ENCODE peak calls at places on chromosomes 12 and 14, in six cellular contexts. T, N, B, U, D and I are unnamed samples.

GRCh38 chr12:56722832-56723231 is 2.3 kb downstream of the NACA start:
- DNase-seq in T (no peak), N (no peak), B (no peak), U (no peak), D (no peak), I (no peak)

GRCh38 chr14:100547633-100548294 is 39.5 kb downstream of the BEGAIN start:
- DNase-seq in T (no peak), N (no peak), B (peak; percentile 86), U (no peak), D (peak; percentile 85), I (no peak)

GRCh38 chr12:114888458-114888857 is 204.5 kb upstream of the TBX3 start:
- DNase-seq in T (no peak), N (peak; percentile 10), B (no peak), U (no peak), D (no peak), I (no peak)

GRCh38 chr12:72075401-72075800 is 136.8 kb downstream of the TPH2 start:
- DNase-seq in T (no peak), N (no peak), B (no peak), U (no peak), D (no peak), I (no peak)

GRCh38 chr12:108980831-108981618 is 39.8 kb downstream of the SVOP start:
- DNase-seq in T (no peak), N (peak; percentile 2), B (no peak), U (no peak), D (no peak), I (no peak)

GRCh38 chr12:6372403-6373003 is 2.9 kb downstream of the SCNN1A start:
- DNase-seq in T (no peak), N (no peak), B (peak; percentile 56), U (no peak), D (peak; percentile 67), I (no peak)

GRCh38 chr12:114685869-114686268 is 1.9 kb upstream of the TBX3 start:
- DNase-seq in T (no peak), N (no peak), B (no peak), U (no peak), D (no peak), I (no peak)

GRCh38 chr12:34106172-34106571 is 83.9 kb downstream of the ALG10 start:
- DNase-seq in T (no peak), N (no peak), B (no peak), U (no peak), D (no peak), I (no peak)

GRCh38 chr12:51334774-51335173 is 10.8 kb upstream of the BIN2 start:
- DNase-seq in T (no peak), N (no peak), B (no peak), U (no peak), D (no peak), I (no peak)

GRCh38 chr14:70036665-70037064 is 152.1 kb downstream of the SLC8A3 start:
- DNase-seq in T (no peak), N (no peak), B (no peak), U (no peak), D (no peak), I (no peak)

GRCh38 chr14:44634692-44635091 is 127.6 kb upstream of the FSCB start:
- DNase-seq in T (no peak), N (no peak), B (no peak), U (no peak), D (no peak), I (no peak)

GRCh38 chr14:23119362-23120327 is 590 bp upstream of the CEBPE start:
- DNase-seq in T (peak; percentile 62), N (no peak), B (no peak), U (no peak), D (no peak), I (peak; percentile 84)

GRCh38 chr14:73785834-73786631 is 65.6 kb upstream of the PTGR2 start:
- DNase-seq in T (peak; percentile 93), N (no peak), B (peak; percentile 84), U (no peak), D (peak; percentile 90), I (no peak)

GRCh38 chr12:71024827-71025226 is 104.3 kb upstream of the PTPRR start:
- DNase-seq in T (no peak), N (no peak), B (no peak), U (no peak), D (no peak), I (no peak)

GRCh38 chr14:55354500-55354899 is 57.1 kb downstream of the ATG14 start:
- DNase-seq in T (no peak), N (no peak), B (peak; percentile 54), U (peak; percentile 8), D (no peak), I (no peak)

GRCh38 chr12:109685574-109686447 is 27.8 kb upstream of the FAM222A start:
- DNase-seq in T (peak; percentile 46), N (no peak), B (no peak), U (no peak), D (no peak), I (no peak)

GRCh38 chr12:118189761-118190181 is 53.8 kb downstream of the PEBP1 start:
- DNase-seq in T (no peak), N (peak; percentile 34), B (no peak), U (no peak), D (no peak), I (no peak)

GRCh38 chr14:75960219-75960618 is 21.6 kb downstream of the TGFB3 start:
- DNase-seq in T (no peak), N (no peak), B (no peak), U (no peak), D (no peak), I (no peak)

GRCh38 chr14:73879027-73879426 is 7.6 kb upstream of the ZNF410 start:
- DNase-seq in T (no peak), N (no peak), B (no peak), U (no peak), D (no peak), I (no peak)

GRCh38 chr12:66405395-66405794 is 103.1 kb downstream of the HELB start:
- DNase-seq in T (no peak), N (no peak), B (no peak), U (no peak), D (no peak), I (no peak)

GRCh38 chr12:115129727-115130126 is 445.8 kb upstream of the TBX3 start:
- DNase-seq in T (no peak), N (no peak), B (no peak), U (no peak), D (no peak), I (no peak)

GRCh38 chr14:103923863-103924262 is 4.4 kb upstream of the TDRD9 start:
- DNase-seq in T (no peak), N (no peak), B (no peak), U (no peak), D (peak; percentile 82), I (no peak)

GRCh38 chr12:105013892-105014291 is 27.8 kb downstream of the NOPCHAP1 start:
- DNase-seq in T (no peak), N (no peak), B (no peak), U (no peak), D (no peak), I (no peak)

GRCh38 chr12:77947746-77948145 is 117.1 kb downstream of the NAV3 start:
- DNase-seq in T (no peak), N (no peak), B (no peak), U (no peak), D (no peak), I (no peak)

GRCh38 chr14:21248739-21249411 is 20.4 kb downstream of the HNRNPC start:
- DNase-seq in T (no peak), N (no peak), B (no peak), U (no peak), D (no peak), I (peak; percentile 59)

GRCh38 chr12:127245009-127245408 is 1022.0 kb upstream of the TMEM132C start:
- DNase-seq in T (no peak), N (no peak), B (no peak), U (no peak), D (no peak), I (no peak)

GRCh38 chr14:77682158-77682553 is 25.7 kb downstream of the ALKBH1 start:
- DNase-seq in T (no peak), N (no peak), B (no peak), U (no peak), D (no peak), I (no peak)

GRCh38 chr14:68793734-68794129 is 865 bp upstream of the ZFP36L1 start:
- DNase-seq in T (no peak), N (no peak), B (no peak), U (no peak), D (no peak), I (no peak)

GRCh38 chr12:129558036-129558435 is 345.8 kb downstream of the TMEM132D start:
- DNase-seq in T (no peak), N (no peak), B (no peak), U (no peak), D (no peak), I (no peak)

GRCh38 chr12:69238589-69239285 is 632 bp upstream of the CPSF6 start:
- DNase-seq in T (no peak), N (no peak), B (no peak), U (no peak), D (no peak), I (no peak)

GRCh38 chr14:26897186-26897585 is 299.4 kb upstream of the NOVA1 start:
- DNase-seq in T (no peak), N (no peak), B (no peak), U (no peak), D (no peak), I (no peak)

GRCh38 chr12:10354502-10354901 is 35.3 kb downstream of the KLRK1 start:
- DNase-seq in T (no peak), N (no peak), B (no peak), U (no peak), D (no peak), I (no peak)